ENCODE peak calls at places on chromosomes 4 and X, in ten cellular contexts. One of them, this sample, is unnamed.

GRCh38 chr4:185889566-185889965 is 77.6 kb upstream of the SORBS2 start:
- DNase-seq in AG10803: no peak
- DNase-seq in GM13976: no peak
- DNase-seq in HL-60: no peak
- DNase-seq in stomach: no peak
- DNase-seq in body of pancreas: no peak
- DNase-seq in AG04450: no peak
- DNase-seq in IMR-90: no peak
- DNase-seq in astrocyte: no peak
- DNase-seq in GM20000: no peak
- DNase-seq in this sample: no peak

GRCh38 chr4:119750771-119751170 is 122.2 kb upstream of the PDE5A start:
- DNase-seq in AG10803: peak
- DNase-seq in GM13976: no peak
- DNase-seq in HL-60: no peak
- DNase-seq in stomach: no peak
- DNase-seq in body of pancreas: no peak
- DNase-seq in AG04450: no peak
- DNase-seq in IMR-90: peak
- DNase-seq in astrocyte: peak
- DNase-seq in GM20000: no peak
- DNase-seq in this sample: no peak

GRCh38 chrX:120660638-120661037 is 30.8 kb upstream of the C1GALT1C1 start:
- DNase-seq in AG10803: peak
- DNase-seq in GM13976: no peak
- DNase-seq in HL-60: no peak
- DNase-seq in stomach: no peak
- DNase-seq in body of pancreas: no peak
- DNase-seq in AG04450: no peak
- DNase-seq in IMR-90: no peak
- DNase-seq in astrocyte: no peak
- DNase-seq in GM20000: no peak
- DNase-seq in this sample: no peak

GRCh38 chr4:8325284-8325973 is 55.9 kb downstream of the HTRA3 start:
- DNase-seq in AG10803: no peak
- DNase-seq in GM13976: no peak
- DNase-seq in HL-60: no peak
- DNase-seq in stomach: peak
- DNase-seq in body of pancreas: no peak
- DNase-seq in AG04450: no peak
- DNase-seq in IMR-90: no peak
- DNase-seq in astrocyte: no peak
- DNase-seq in GM20000: no peak
- DNase-seq in this sample: no peak

GRCh38 chr4:95318483-95318882 is 230.3 kb downstream of the UNC5C start:
- DNase-seq in AG10803: no peak
- DNase-seq in GM13976: no peak
- DNase-seq in HL-60: no peak
- DNase-seq in stomach: no peak
- DNase-seq in body of pancreas: no peak
- DNase-seq in AG04450: no peak
- DNase-seq in IMR-90: no peak
- DNase-seq in astrocyte: no peak
- DNase-seq in GM20000: no peak
- DNase-seq in this sample: no peak

GRCh38 chr4:13656569-13656988 is 29.1 kb upstream of the BOD1L1 start:
- DNase-seq in AG10803: peak
- DNase-seq in GM13976: peak
- DNase-seq in HL-60: no peak
- DNase-seq in stomach: peak
- DNase-seq in body of pancreas: peak
- DNase-seq in AG04450: peak
- DNase-seq in IMR-90: peak
- DNase-seq in astrocyte: peak
- DNase-seq in GM20000: peak
- DNase-seq in this sample: peak

GRCh38 chr4:127307996-127308395 is 324.8 kb upstream of the INTU start:
- DNase-seq in AG10803: no peak
- DNase-seq in GM13976: no peak
- DNase-seq in HL-60: no peak
- DNase-seq in stomach: no peak
- DNase-seq in body of pancreas: no peak
- DNase-seq in AG04450: no peak
- DNase-seq in IMR-90: no peak
- DNase-seq in astrocyte: peak
- DNase-seq in GM20000: no peak
- DNase-seq in this sample: no peak

GRCh38 chrX:255923-256331 is 25.3 kb upstream of the PLCXD1 start:
- DNase-seq in AG10803: no peak
- DNase-seq in GM13976: no peak
- DNase-seq in HL-60: no peak
- DNase-seq in stomach: peak
- DNase-seq in body of pancreas: no peak
- DNase-seq in AG04450: no peak
- DNase-seq in IMR-90: no peak
- DNase-seq in astrocyte: no peak
- DNase-seq in GM20000: no peak
- DNase-seq in this sample: no peak

GRCh38 chr4:127049506-127049905 is 583.3 kb upstream of the INTU start:
- DNase-seq in AG10803: no peak
- DNase-seq in GM13976: no peak
- DNase-seq in HL-60: no peak
- DNase-seq in stomach: no peak
- DNase-seq in body of pancreas: no peak
- DNase-seq in AG04450: no peak
- DNase-seq in IMR-90: peak
- DNase-seq in astrocyte: peak
- DNase-seq in GM20000: no peak
- DNase-seq in this sample: no peak

GRCh38 chr4:113101669-113102068 is 52.2 kb downstream of the ANK2 start:
- DNase-seq in AG10803: peak
- DNase-seq in GM13976: no peak
- DNase-seq in HL-60: no peak
- DNase-seq in stomach: no peak
- DNase-seq in body of pancreas: no peak
- DNase-seq in AG04450: no peak
- DNase-seq in IMR-90: peak
- DNase-seq in astrocyte: peak
- DNase-seq in GM20000: no peak
- DNase-seq in this sample: no peak

GRCh38 chr4:133719098-133719497 is 482.5 kb downstream of the PABPC4L start:
- DNase-seq in AG10803: no peak
- DNase-seq in GM13976: no peak
- DNase-seq in HL-60: no peak
- DNase-seq in stomach: no peak
- DNase-seq in body of pancreas: no peak
- DNase-seq in AG04450: no peak
- DNase-seq in IMR-90: no peak
- DNase-seq in astrocyte: no peak
- DNase-seq in GM20000: no peak
- DNase-seq in this sample: no peak

GRCh38 chrX:115366535-115366934 is 77.0 kb downstream of the LUZP4 start:
- DNase-seq in AG10803: no peak
- DNase-seq in GM13976: no peak
- DNase-seq in HL-60: no peak
- DNase-seq in stomach: no peak
- DNase-seq in body of pancreas: no peak
- DNase-seq in AG04450: no peak
- DNase-seq in IMR-90: no peak
- DNase-seq in astrocyte: no peak
- DNase-seq in GM20000: no peak
- DNase-seq in this sample: no peak

DNA sequence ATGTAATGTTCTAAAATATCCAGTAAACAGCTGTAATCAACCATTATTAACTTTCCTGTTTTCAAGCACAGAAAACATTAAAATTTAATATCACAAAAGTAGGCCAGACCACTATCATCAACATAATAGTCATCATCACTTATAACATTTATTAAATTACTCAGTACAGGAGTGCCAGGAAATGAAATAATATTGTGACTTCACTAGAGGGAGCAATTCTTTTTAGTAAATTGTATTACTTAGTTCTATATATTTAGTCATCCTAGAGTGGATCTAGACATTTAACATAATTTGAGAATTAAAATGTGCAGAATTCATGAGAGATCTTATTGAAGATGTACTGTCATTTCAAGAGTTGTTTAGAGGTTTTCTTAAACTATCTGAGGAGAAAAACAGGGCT is 33.6 kb downstream of the PITX2 start:
- DNase-seq in AG10803: peak
- DNase-seq in GM13976: no peak
- DNase-seq in HL-60: no peak
- DNase-seq in stomach: no peak
- DNase-seq in body of pancreas: no peak
- DNase-seq in AG04450: no peak
- DNase-seq in IMR-90: peak
- DNase-seq in astrocyte: no peak
- DNase-seq in GM20000: no peak
- DNase-seq in this sample: no peak
- TF ChIP-seq CTCF in AG10803: peak
- TF ChIP-seq CTCF in GM13976: no peak
- TF ChIP-seq CTCF in HL-60: no peak
- TF ChIP-seq CTCF in stomach: no peak
- TF ChIP-seq CTCF in body of pancreas: no peak
- TF ChIP-seq CTCF in AG04450: peak
- TF ChIP-seq CTCF in IMR-90: peak
- TF ChIP-seq CTCF in astrocyte: peak
- TF ChIP-seq CTCF in GM20000: no peak
- TF ChIP-seq CTCF in this sample: peak

GRCh38 chr4:149370002-149370401 is 445.6 kb downstream of the IQCM start:
- DNase-seq in AG10803: peak
- DNase-seq in GM13976: no peak
- DNase-seq in HL-60: no peak
- DNase-seq in stomach: no peak
- DNase-seq in body of pancreas: no peak
- DNase-seq in AG04450: no peak
- DNase-seq in IMR-90: no peak
- DNase-seq in astrocyte: peak
- DNase-seq in GM20000: no peak
- DNase-seq in this sample: no peak

DNA sequence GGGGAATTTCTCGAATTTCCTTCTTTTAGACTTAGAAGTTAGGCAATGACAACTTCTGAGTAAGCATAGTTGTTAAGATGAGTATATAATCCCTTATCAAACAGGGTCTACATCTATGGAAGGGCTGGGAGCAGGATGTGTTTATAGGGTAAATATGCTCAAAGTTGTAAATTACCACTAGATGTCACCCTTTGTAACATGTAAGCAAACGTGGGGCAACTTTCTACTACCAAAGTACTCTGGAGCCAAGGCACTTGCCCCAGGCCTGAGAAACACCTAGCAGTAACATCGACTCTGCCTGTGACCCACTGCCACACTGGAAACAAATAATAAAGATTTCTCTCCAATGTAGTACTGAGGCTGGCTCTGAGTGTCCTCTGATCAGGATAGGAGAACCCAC is 444.6 kb downstream of the IQCM start:
- DNase-seq in AG10803: peak
- DNase-seq in GM13976: peak
- DNase-seq in HL-60: no peak
- DNase-seq in stomach: no peak
- DNase-seq in body of pancreas: no peak
- DNase-seq in AG04450: peak
- DNase-seq in IMR-90: peak
- DNase-seq in astrocyte: peak
- DNase-seq in GM20000: peak
- DNase-seq in this sample: no peak
- TF ChIP-seq CTCF in AG10803: peak
- TF ChIP-seq CTCF in GM13976: peak
- TF ChIP-seq CTCF in HL-60: peak
- TF ChIP-seq CTCF in stomach: peak
- TF ChIP-seq CTCF in body of pancreas: peak
- TF ChIP-seq CTCF in AG04450: peak
- TF ChIP-seq CTCF in IMR-90: peak
- TF ChIP-seq CTCF in astrocyte: peak
- TF ChIP-seq CTCF in GM20000: no peak
- TF ChIP-seq CTCF in this sample: peak

GRCh38 chrX:63128509-63128908 is 222.6 kb downstream of the SPIN4 start:
- DNase-seq in AG10803: peak
- DNase-seq in GM13976: no peak
- DNase-seq in HL-60: no peak
- DNase-seq in stomach: no peak
- DNase-seq in body of pancreas: peak
- DNase-seq in AG04450: no peak
- DNase-seq in IMR-90: peak
- DNase-seq in astrocyte: no peak
- DNase-seq in GM20000: no peak
- DNase-seq in this sample: no peak
- TF ChIP-seq CTCF in AG10803: peak
- TF ChIP-seq CTCF in GM13976: peak
- TF ChIP-seq CTCF in HL-60: no peak
- TF ChIP-seq CTCF in stomach: peak
- TF ChIP-seq CTCF in body of pancreas: peak
- TF ChIP-seq CTCF in AG04450: peak
- TF ChIP-seq CTCF in IMR-90: peak
- TF ChIP-seq CTCF in astrocyte: peak
- TF ChIP-seq CTCF in GM20000: no peak
- TF ChIP-seq CTCF in this sample: peak

GRCh38 chrX:2609431-2610238 is 81.5 kb upstream of the CD99 start:
- DNase-seq in AG10803: no peak
- DNase-seq in GM13976: peak
- DNase-seq in HL-60: no peak
- DNase-seq in stomach: no peak
- DNase-seq in body of pancreas: no peak
- DNase-seq in AG04450: no peak
- DNase-seq in IMR-90: peak
- DNase-seq in astrocyte: no peak
- DNase-seq in GM20000: no peak
- DNase-seq in this sample: no peak

GRCh38 chrX:2610246-2611170 is 80.6 kb upstream of the CD99 start:
- DNase-seq in AG10803: peak
- DNase-seq in GM13976: peak
- DNase-seq in HL-60: no peak
- DNase-seq in stomach: no peak
- DNase-seq in body of pancreas: no peak
- DNase-seq in AG04450: no peak
- DNase-seq in IMR-90: peak
- DNase-seq in astrocyte: no peak
- DNase-seq in GM20000: no peak
- DNase-seq in this sample: no peak

GRCh38 chrX:2620576-2620975 is 70.5 kb upstream of the CD99 start:
- DNase-seq in AG10803: no peak
- DNase-seq in GM13976: no peak
- DNase-seq in HL-60: no peak
- DNase-seq in stomach: no peak
- DNase-seq in body of pancreas: no peak
- DNase-seq in AG04450: no peak
- DNase-seq in IMR-90: no peak
- DNase-seq in astrocyte: no peak
- DNase-seq in GM20000: no peak
- DNase-seq in this sample: no peak

DNA sequence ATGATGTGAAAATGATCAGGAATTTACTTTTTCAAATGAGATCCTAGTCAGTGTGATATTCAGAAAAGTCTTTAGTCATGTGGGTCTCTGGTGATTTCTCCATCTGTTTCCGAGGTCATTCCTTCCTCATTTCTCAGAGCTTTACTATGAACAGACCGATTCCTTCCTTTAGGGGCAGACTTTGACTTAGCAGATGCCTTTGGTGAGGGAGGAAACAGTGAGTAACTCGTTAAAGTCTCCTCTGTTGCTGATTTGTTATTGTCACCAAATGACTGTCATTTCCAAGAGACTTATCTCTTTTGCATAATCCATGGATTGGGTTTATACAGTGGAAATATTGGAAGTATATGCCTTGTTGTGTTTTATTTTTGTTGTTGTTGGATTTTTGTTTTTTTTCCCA is 76.2 kb upstream of the CD99 start:
- DNase-seq in AG10803: peak
- DNase-seq in GM13976: no peak
- DNase-seq in HL-60: no peak
- DNase-seq in stomach: no peak
- DNase-seq in body of pancreas: no peak
- DNase-seq in AG04450: peak
- DNase-seq in IMR-90: peak
- DNase-seq in astrocyte: peak
- DNase-seq in GM20000: no peak
- DNase-seq in this sample: no peak
- TF ChIP-seq CTCF in AG10803: peak
- TF ChIP-seq CTCF in GM13976: no peak
- TF ChIP-seq CTCF in HL-60: no peak
- TF ChIP-seq CTCF in stomach: no peak
- TF ChIP-seq CTCF in body of pancreas: no peak
- TF ChIP-seq CTCF in AG04450: peak
- TF ChIP-seq CTCF in IMR-90: peak
- TF ChIP-seq CTCF in astrocyte: peak
- TF ChIP-seq CTCF in GM20000: no peak
- TF ChIP-seq CTCF in this sample: no peak

This sample was measured in endothelial cell.